ENCODE peak calls at places on chromosomes 11 and 22, in four cellular contexts. V is K562, B is H1, D is GM12878. J is an unnamed sample.

GRCh38 chr22:46746192-46746591 is 8.1 kb upstream of the CERK start:
- DNase-seq in V (no peak), D (no peak), B (no peak), J (no peak)

GRCh38 chr22:27378343-27378800 is 423.2 kb downstream of the MN1 start:
- DNase-seq in B (no peak), V (no peak), D (no peak), J (no peak)

GRCh38 chr11:6258571-6258998 is 1.1 kb upstream of the CCKBR start:
- DNase-seq in D (no peak), B (no peak), V (no peak), J (no peak)

GRCh38 chr11:120184946-120185677 is 25.7 kb upstream of the OAF start:
- DNase-seq in B (peak; percentile 41), D (no peak), V (no peak), J (peak; percentile 93)

GRCh38 chr11:64569300-64569970 is 21.6 kb upstream of the SLC22A12 start:
- DNase-seq in D (no peak), B (no peak), V (no peak), J (no peak)

GRCh38 chr22:40431021-40431420 is 60.6 kb downstream of the SGSM3 start:
- DNase-seq in D (no peak), V (no peak), B (no peak), J (no peak)

GRCh38 chr11:128424271-128424709 is 163.1 kb downstream of the ETS1 start:
- DNase-seq in D (no peak), B (no peak), V (no peak), J (no peak)

GRCh38 chr11:125091247-125091876 is 20.1 kb downstream of the TMEM218 start:
- DNase-seq in V (peak; percentile 75), B (no peak), D (no peak), J (peak; percentile 47)

GRCh38 chr11:19344661-19345518 is 104.1 kb upstream of the E2F8 start:
- DNase-seq in D (no peak), B (peak; percentile 84), V (no peak), J (no peak)

GRCh38 chr11:17388609-17389204 is at the start of gene KCNJ11:
- DNase-seq in B (no peak), D (no peak), V (no peak), J (no peak)

GRCh38 chr22:46747646-46748045 is 9.6 kb upstream of the CERK start:
- DNase-seq in V (no peak), B (no peak), D (no peak), J (no peak)

GRCh38 chr11:118138839-118139420 is 13.7 kb downstream of the SCN4B start:
- DNase-seq in V (no peak), D (no peak), B (no peak), J (no peak)

GRCh38 chr11:31652528-31652927 is 143.0 kb downstream of the ELP4 start:
- DNase-seq in D (no peak), V (no peak), B (no peak), J (no peak)

GRCh38 chr22:46251816-46252380 is 1.8 kb upstream of the CDPF1 start:
- DNase-seq in V (no peak), B (no peak), D (no peak), J (no peak)

GRCh38 chr22:16601437-16602223 is 9.0 kb upstream of the CCT8L2 start:
- DNase-seq in D (no peak), B (no peak), V (peak; percentile 95), J (no peak)

GRCh38 chr22:29073618-29074275 is 912 bp downstream of the KREMEN1 start:
- DNase-seq in B (peak; percentile 80), V (peak; percentile 46), D (no peak), J (peak; percentile 54)

GRCh38 chr11:33598426-33599069 is 102.1 kb downstream of the C11orf91 start:
- DNase-seq in B (peak; percentile 52), D (no peak), V (no peak), J (no peak)

GRCh38 chr11:74636633-74637184 is 44.3 kb downstream of the POLD3 start:
- DNase-seq in D (no peak), V (peak; percentile 21), B (no peak), J (no peak)

GRCh38 chr22:39259698-39260097 is 14.9 kb upstream of the PDGFB start:
- DNase-seq in V (no peak), D (no peak), B (no peak), J (no peak)

GRCh38 chr22:28185130-28185529 is 266.1 kb upstream of the PITPNB start:
- DNase-seq in V (no peak), D (no peak), B (no peak), J (no peak)

GRCh38 chr11:120611576-120611975 is 100.0 kb downstream of the GRIK4 start:
- DNase-seq in V (no peak), D (no peak), B (no peak), J (no peak)

GRCh38 chr11:120929664-120930154 is 94.2 kb upstream of the TBCEL start:
- DNase-seq in D (no peak), V (peak; percentile 83), B (peak; percentile 88), J (peak; percentile 30)

GRCh38 chr11:65793144-65793581 is 6.3 kb downstream of the OVOL1 start:
- DNase-seq in V (no peak), B (no peak), D (no peak), J (no peak)
- TF ChIP-seq CBX5 in V (no peak), B (no peak), D (no peak), J (no peak)

DNA sequence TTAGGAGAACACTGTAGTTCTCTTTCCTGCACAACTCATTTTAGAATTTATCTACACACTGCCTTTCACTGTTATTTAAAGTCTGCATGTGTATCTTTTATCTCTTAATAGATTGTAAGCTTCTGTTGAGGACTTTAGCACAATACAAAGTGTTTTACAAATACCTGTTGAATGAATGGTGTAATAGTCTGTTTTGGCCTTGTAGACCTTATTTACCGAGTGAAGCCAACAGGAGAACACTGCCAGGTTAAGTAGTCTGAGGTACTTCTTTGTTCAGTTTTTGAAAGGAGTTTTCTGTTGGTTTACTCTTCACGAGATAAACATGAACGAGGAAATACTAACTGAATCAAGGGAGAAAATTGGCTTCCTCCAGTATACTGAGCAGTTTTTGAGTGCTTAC is 31.0 kb downstream of the SIK2 start:
- DNase-seq in B (no peak), D (no peak), V (no peak), J (peak; percentile 90)
- TF ChIP-seq YY1 in B (no peak), D (no peak), V (no peak), J (no peak)

GRCh38 chr11:110311783-110312578 is 15.6 kb upstream of the RDX start:
- DNase-seq in V (no peak), B (no peak), D (no peak), J (no peak)
- TF ChIP-seq USF2 in V (no peak), B (no peak), D (no peak), J (no peak)

DNA sequence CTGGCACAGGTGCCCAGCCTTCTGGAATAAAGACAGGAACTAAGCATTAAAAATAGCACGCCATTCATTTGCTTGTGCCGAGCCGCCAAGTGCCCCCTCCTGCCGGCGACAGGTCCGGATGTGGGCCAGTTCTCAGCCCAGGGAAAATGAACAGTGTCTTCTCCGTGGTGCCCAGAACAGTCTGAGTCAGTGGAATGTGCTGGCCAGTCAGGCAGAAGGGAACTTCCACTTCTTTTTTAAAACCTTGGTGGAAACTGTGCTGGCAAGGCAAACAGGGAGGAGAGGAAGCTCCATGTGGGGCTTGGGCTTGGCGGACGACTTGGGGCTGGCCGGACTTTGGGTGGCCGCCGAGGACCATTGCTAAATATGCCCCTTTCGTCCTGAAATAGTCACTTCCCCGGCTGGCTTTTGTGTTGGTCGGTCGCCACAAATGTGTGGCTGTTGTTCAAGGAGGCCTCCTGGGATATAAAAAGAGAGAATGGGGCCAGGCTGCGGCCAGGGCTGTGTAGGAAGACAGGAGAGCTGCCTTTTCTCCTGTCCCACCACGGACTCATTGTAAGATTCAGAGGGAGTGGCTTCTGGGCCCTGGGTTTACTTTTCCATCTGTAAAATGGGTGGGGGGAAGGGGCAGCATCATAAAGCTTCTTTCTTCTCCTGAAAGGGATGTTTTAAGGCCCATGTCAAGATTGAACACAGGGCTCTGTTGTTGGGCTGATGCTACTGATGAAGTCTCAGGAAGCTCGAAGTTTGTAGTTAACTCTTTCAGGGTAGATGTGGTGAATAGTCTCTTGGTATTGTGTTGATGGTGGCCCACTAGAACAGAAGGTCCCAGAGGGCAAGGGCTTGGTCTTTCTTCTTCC is 101.0 kb downstream of the PTPRJ start:
- DNase-seq in D (no peak), V (no peak), B (no peak), J (no peak)
- TF ChIP-seq CBX5 in D (no peak), V (no peak), B (no peak), J (no peak)

GRCh38 chr11:1870326-1870696 is 17.4 kb downstream of the LSP1 start:
- DNase-seq in V (no peak), B (no peak), D (no peak), J (no peak)
- TF ChIP-seq YY1 in V (no peak), B (no peak), D (no peak), J (no peak)

GRCh38 chr11:623999-624704 is 603 bp downstream of the CDHR5 start:
- DNase-seq in B (no peak), D (no peak), V (no peak), J (no peak)
- TF ChIP-seq USF2 in B (no peak), D (no peak), V (no peak), J (no peak)

DNA sequence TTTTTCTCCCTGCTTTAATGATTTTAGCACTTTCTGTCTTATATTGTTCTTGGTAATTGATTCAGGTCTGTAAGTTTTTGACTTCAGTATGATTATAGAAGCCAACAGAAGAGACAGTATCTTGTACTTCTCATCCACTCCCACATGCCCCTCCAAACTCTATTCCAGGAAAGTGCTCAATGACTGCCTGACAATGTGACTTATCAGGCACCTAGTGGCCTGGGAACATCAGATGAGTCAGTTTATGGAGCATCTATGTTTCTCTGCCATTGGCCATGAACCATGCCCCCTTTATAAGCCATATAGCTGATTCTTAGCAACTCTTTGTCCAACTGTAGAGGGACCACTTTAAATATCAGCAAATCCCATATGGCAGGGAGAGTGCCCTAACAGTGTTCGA is 179.2 kb upstream of the MTMR2 start:
- DNase-seq in D (no peak), B (no peak), V (peak; percentile 31), J (no peak)
- TF ChIP-seq CBX5 in D (no peak), B (no peak), V (no peak), J (no peak)

J was measured in HepG2.